ENCODE peak calls at places on chromosomes 3 and 15, in four cellular contexts. One of them, this sample, is unnamed.

GRCh38 chr15:52651868-52652267 is 27.3 kb downstream of the ATOSA start:
- DNase-seq in K562: peak
- DNase-seq in HepG2: peak
- DNase-seq in GM12878: no peak
- DNase-seq in this sample: peak

GRCh38 chr15:74406992-74407705 is 26.6 kb downstream of the SEMA7A start:
- DNase-seq in K562: no peak
- DNase-seq in HepG2: peak
- DNase-seq in GM12878: no peak
- DNase-seq in this sample: peak

GRCh38 chr15:41499109-41499851 is 5.6 kb downstream of the ITPKA start:
- DNase-seq in GM12878: no peak
- DNase-seq in K562: no peak
- DNase-seq in HepG2: no peak
- DNase-seq in this sample: no peak

GRCh38 chr15:31297221-31297879 is 29.3 kb upstream of the KLF13 start:
- DNase-seq in HepG2: no peak
- DNase-seq in GM12878: no peak
- DNase-seq in K562: no peak
- DNase-seq in this sample: no peak

GRCh38 chr3:40097507-40098117 is 211.9 kb upstream of the EIF1B start:
- DNase-seq in GM12878: no peak
- DNase-seq in K562: no peak
- DNase-seq in HepG2: no peak
- DNase-seq in this sample: no peak

GRCh38 chr15:48842501-48842900 is 31.6 kb upstream of the CEP152 start:
- DNase-seq in K562: no peak
- DNase-seq in GM12878: no peak
- DNase-seq in HepG2: no peak
- DNase-seq in this sample: no peak

GRCh38 chr3:112811917-112812660 is 34.6 kb downstream of the CD200R1L start:
- DNase-seq in GM12878: no peak
- DNase-seq in HepG2: no peak
- DNase-seq in K562: no peak
- DNase-seq in this sample: no peak

GRCh38 chr3:17573396-17573795 is 169.0 kb downstream of the TBC1D5 start:
- DNase-seq in GM12878: peak
- DNase-seq in K562: no peak
- DNase-seq in HepG2: no peak
- DNase-seq in this sample: no peak

GRCh38 chr15:86231864-86232801 is 152.5 kb downstream of the AGBL1 start:
- DNase-seq in K562: peak
- DNase-seq in HepG2: peak
- DNase-seq in GM12878: no peak
- DNase-seq in this sample: peak

GRCh38 chr15:80512729-80513670 is 108.8 kb downstream of the ARNT2 start:
- DNase-seq in K562: no peak
- DNase-seq in HepG2: peak
- DNase-seq in GM12878: no peak
- DNase-seq in this sample: no peak

GRCh38 chr3:45007091-45007490 is 19.0 kb upstream of the CLEC3B start:
- DNase-seq in GM12878: no peak
- DNase-seq in HepG2: no peak
- DNase-seq in K562: no peak
- DNase-seq in this sample: no peak

GRCh38 chr15:58306591-58307312 is 125.0 kb upstream of the LIPC start:
- DNase-seq in K562: no peak
- DNase-seq in GM12878: no peak
- DNase-seq in HepG2: peak
- DNase-seq in this sample: no peak

GRCh38 chr15:86183765-86184491 is 104.3 kb downstream of the AGBL1 start:
- DNase-seq in GM12878: no peak
- DNase-seq in K562: no peak
- DNase-seq in HepG2: no peak
- DNase-seq in this sample: no peak

GRCh38 chr15:85411992-85412538 is 31.7 kb downstream of the AKAP13 start:
- DNase-seq in GM12878: no peak
- DNase-seq in K562: no peak
- DNase-seq in HepG2: peak
- DNase-seq in this sample: no peak

GRCh38 chr3:154324919-154325318 is 632 bp upstream of the DHX36 start:
- DNase-seq in K562: no peak
- DNase-seq in GM12878: no peak
- DNase-seq in HepG2: peak
- DNase-seq in this sample: no peak

GRCh38 chr3:41041899-41042298 is 157.4 kb upstream of the CTNNB1 start:
- DNase-seq in HepG2: no peak
- DNase-seq in GM12878: no peak
- DNase-seq in K562: no peak
- DNase-seq in this sample: no peak

GRCh38 chr15:101121511-101122090 is 130.2 kb downstream of the CHSY1 start:
- DNase-seq in GM12878: no peak
- DNase-seq in HepG2: no peak
- DNase-seq in K562: peak
- DNase-seq in this sample: peak

GRCh38 chr15:34754171-34754580 is 622 bp downstream of the GJD2 start:
- DNase-seq in GM12878: no peak
- DNase-seq in K562: no peak
- DNase-seq in HepG2: no peak
- DNase-seq in this sample: no peak

GRCh38 chr15:34757262-34757661 is 2.5 kb upstream of the GJD2 start:
- DNase-seq in HepG2: no peak
- DNase-seq in K562: no peak
- DNase-seq in GM12878: no peak
- DNase-seq in this sample: no peak

GRCh38 chr15:34755419-34755773 is 598 bp upstream of the GJD2 start:
- DNase-seq in HepG2: no peak
- DNase-seq in GM12878: no peak
- DNase-seq in K562: no peak
- DNase-seq in this sample: no peak

GRCh38 chr15:34754674-34755418 is at the start of gene GJD2:
- DNase-seq in HepG2: no peak
- DNase-seq in GM12878: no peak
- DNase-seq in K562: peak
- DNase-seq in this sample: peak

GRCh38 chr15:34753236-34753894 is 1.4 kb downstream of the GJD2 start:
- DNase-seq in GM12878: no peak
- DNase-seq in HepG2: peak
- DNase-seq in K562: peak
- DNase-seq in this sample: peak
- TF ChIP-seq SP1 in GM12878: no peak
- TF ChIP-seq SP1 in HepG2: no peak
- TF ChIP-seq SP1 in K562: no peak
- TF ChIP-seq SP1 in this sample: no peak

GRCh38 chr3:16249336-16249735 is 15.4 kb downstream of the DPH3 start:
- DNase-seq in K562: peak
- DNase-seq in GM12878: no peak
- DNase-seq in HepG2: no peak
- DNase-seq in this sample: peak
- TF ChIP-seq TARDBP in K562: no peak
- TF ChIP-seq TARDBP in GM12878: no peak
- TF ChIP-seq TARDBP in HepG2: no peak
- TF ChIP-seq TARDBP in this sample: no peak

GRCh38 chr3:37477713-37478487 is 303.5 kb upstream of the LRRFIP2 start:
- DNase-seq in HepG2: no peak
- DNase-seq in GM12878: no peak
- DNase-seq in K562: no peak
- DNase-seq in this sample: no peak

GRCh38 chr3:37477275-37477674 is 302.9 kb upstream of the LRRFIP2 start:
- DNase-seq in GM12878: no peak
- DNase-seq in HepG2: no peak
- DNase-seq in K562: no peak
- DNase-seq in this sample: no peak

GRCh38 chr3:37475435-37475834 is 301.1 kb upstream of the LRRFIP2 start:
- DNase-seq in GM12878: no peak
- DNase-seq in K562: no peak
- DNase-seq in HepG2: no peak
- DNase-seq in this sample: no peak

GRCh38 chr3:37471425-37471824 is 297.0 kb upstream of the LRRFIP2 start:
- DNase-seq in K562: no peak
- DNase-seq in HepG2: no peak
- DNase-seq in GM12878: no peak
- DNase-seq in this sample: no peak

GRCh38 chr3:37474936-37475335 is 300.6 kb upstream of the LRRFIP2 start:
- DNase-seq in GM12878: no peak
- DNase-seq in K562: no peak
- DNase-seq in HepG2: no peak
- DNase-seq in this sample: no peak
- TF ChIP-seq FOXK2 in GM12878: no peak
- TF ChIP-seq FOXK2 in K562: no peak
- TF ChIP-seq FOXK2 in HepG2: no peak
- TF ChIP-seq FOXK2 in this sample: no peak

GRCh38 chr3:190430906-190431305 is 18.8 kb downstream of the TMEM207 start:
- DNase-seq in K562: no peak
- DNase-seq in GM12878: no peak
- DNase-seq in HepG2: no peak
- DNase-seq in this sample: no peak

GRCh38 chr3:190433626-190434025 is 16.1 kb downstream of the TMEM207 start:
- DNase-seq in GM12878: no peak
- DNase-seq in K562: no peak
- DNase-seq in HepG2: no peak
- DNase-seq in this sample: no peak

GRCh38 chr3:190436356-190436755 is 13.3 kb downstream of the TMEM207 start:
- DNase-seq in K562: no peak
- DNase-seq in HepG2: no peak
- DNase-seq in GM12878: no peak
- DNase-seq in this sample: no peak

GRCh38 chr3:190432216-190432615 is 17.5 kb downstream of the TMEM207 start:
- DNase-seq in GM12878: no peak
- DNase-seq in K562: no peak
- DNase-seq in HepG2: no peak
- DNase-seq in this sample: no peak

DNA sequence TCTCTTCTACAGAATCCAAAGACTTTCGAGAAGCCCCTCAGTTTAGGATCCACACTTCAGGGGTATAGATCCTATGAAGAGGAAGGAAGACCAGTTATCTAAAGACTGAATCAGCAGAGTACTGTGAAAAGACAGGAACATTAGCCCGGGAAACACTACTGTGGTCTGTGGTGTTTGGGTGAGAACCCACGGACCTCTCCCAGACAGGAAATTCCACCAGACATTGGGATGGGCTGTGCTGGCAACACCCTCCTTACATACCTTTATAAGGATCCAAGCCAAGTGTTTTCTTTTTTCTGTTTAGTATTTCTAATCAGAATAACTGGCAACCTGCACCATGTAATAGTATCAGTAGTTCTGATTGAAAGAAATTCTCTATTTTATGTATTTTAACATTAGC is 14.1 kb downstream of the TMEM207 start:
- DNase-seq in HepG2: no peak
- DNase-seq in K562: no peak
- DNase-seq in GM12878: no peak
- DNase-seq in this sample: no peak
- TF ChIP-seq SP1 in HepG2: no peak
- TF ChIP-seq SP1 in K562: no peak
- TF ChIP-seq SP1 in GM12878: no peak
- TF ChIP-seq SP1 in this sample: no peak

DNA sequence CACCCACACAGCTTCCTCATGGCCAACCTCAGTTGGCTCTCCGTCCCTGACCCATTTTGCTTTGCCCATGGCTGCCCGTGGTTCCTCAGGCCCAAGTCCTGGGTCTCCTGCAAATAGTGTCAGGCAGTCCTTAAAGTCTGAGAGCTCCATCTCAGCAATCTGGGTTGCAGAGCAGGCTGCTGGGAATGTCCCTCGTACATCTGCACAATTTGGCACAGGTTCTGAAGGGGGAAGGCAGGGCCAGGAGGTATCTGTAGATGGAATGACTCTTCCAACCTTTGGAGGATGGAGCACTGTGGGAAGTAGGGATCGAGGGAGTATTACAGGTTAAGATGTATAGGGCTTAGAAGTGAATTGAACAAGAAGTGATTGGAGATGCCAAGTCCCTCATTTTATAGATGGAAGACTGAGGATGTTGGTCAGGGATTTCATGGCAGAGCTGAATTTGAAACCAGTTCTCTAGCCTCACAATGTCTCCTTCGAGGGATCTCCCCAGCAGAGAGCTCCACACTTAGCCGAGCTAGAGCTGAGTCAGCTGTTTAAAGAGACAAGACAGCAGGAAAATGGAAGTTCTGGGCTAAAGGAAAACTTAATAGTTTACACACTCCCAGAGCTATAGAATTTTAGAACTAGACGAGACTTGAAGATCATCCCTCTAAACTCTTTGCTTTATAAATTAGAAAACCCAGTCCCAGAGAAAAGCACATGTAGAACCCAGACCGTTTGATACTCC is 9.2 kb downstream of the CKMT1A start:
- DNase-seq in HepG2: no peak
- DNase-seq in K562: no peak
- DNase-seq in GM12878: no peak
- DNase-seq in this sample: no peak
- TF ChIP-seq TARDBP in HepG2: no peak
- TF ChIP-seq TARDBP in K562: no peak
- TF ChIP-seq TARDBP in GM12878: no peak
- TF ChIP-seq TARDBP in this sample: no peak

GRCh38 chr15:66459818-66460615 is 37.5 kb downstream of the SNAPC5 start:
- DNase-seq in HepG2: no peak
- DNase-seq in K562: no peak
- DNase-seq in GM12878: no peak
- DNase-seq in this sample: no peak
- TF ChIP-seq FOXK2 in HepG2: no peak
- TF ChIP-seq FOXK2 in K562: no peak
- TF ChIP-seq FOXK2 in GM12878: no peak
- TF ChIP-seq FOXK2 in this sample: no peak

DNA sequence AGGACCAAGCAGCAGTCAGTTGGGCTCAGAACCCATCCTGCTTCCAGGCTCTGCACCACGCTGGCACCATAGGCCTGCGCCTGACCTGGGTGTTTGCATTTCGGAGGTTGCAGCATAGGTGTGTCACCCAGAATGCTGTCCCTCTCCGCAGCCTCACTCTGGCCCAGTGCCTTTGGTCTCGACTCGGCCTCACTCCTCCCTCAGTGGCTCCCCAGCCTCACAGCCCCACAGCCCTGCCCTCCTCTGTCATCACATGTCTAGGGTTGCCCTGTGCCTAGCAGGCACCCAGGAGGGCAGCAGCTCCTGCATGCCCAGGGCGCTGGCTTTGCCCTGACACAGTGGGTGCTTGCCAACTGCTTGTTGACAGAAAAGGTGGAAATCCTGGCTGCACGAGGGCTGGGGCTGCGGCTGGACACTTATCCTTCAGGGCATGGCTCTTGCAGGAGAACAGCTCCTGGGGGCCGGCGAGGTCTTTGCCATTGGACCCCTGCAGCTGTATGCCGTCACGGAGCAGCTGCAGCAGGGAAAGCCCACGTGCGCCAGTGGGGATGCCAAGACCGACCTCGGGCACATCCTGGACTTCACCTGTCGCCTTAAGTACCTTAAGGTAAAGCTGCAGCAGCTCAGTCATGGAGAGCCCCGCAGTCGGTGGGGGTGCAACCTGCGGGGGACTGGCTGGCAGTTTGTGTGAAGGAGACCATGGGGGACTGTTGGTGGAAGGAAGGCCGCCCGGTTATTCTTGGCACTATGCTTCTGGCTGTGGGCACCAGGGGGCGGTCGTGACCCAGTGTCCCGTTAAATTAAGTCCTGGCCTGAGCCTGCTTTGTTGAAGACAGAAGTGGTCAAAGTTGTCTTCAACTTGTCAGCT is 16.2 kb downstream of the NISCH start:
- DNase-seq in HepG2: no peak
- DNase-seq in K562: no peak
- DNase-seq in GM12878: no peak
- DNase-seq in this sample: peak
- TF ChIP-seq SP1 in HepG2: no peak
- TF ChIP-seq SP1 in K562: no peak
- TF ChIP-seq SP1 in GM12878: no peak
- TF ChIP-seq SP1 in this sample: no peak